ENCODE peak calls at places on chromosomes 12 and 14, in five cellular contexts. One of them, this sample, is unnamed.

GRCh38 chr12:121132601-121133481 is at the start of gene P2RX7:
- DNase-seq in HuH-7.5: no peak
- DNase-seq in cerebellar cortex: peak
- DNase-seq in HFF-Myc: peak
- DNase-seq in heart right ventricle: peak
- DNase-seq in this sample: peak

GRCh38 chr12:96237465-96238077 is 43.4 kb downstream of the ELK3 start:
- DNase-seq in heart right ventricle: peak
- DNase-seq in cerebellar cortex: peak
- DNase-seq in HuH-7.5: no peak
- DNase-seq in HFF-Myc: peak
- DNase-seq in this sample: no peak

GRCh38 chr12:82593901-82594396 is 92.8 kb upstream of the TMTC2 start:
- DNase-seq in cerebellar cortex: no peak
- DNase-seq in heart right ventricle: no peak
- DNase-seq in HFF-Myc: no peak
- DNase-seq in HuH-7.5: no peak
- DNase-seq in this sample: no peak

GRCh38 chr12:28710882-28711281 is 438.2 kb upstream of the FAR2 start:
- DNase-seq in cerebellar cortex: no peak
- DNase-seq in HuH-7.5: no peak
- DNase-seq in heart right ventricle: no peak
- DNase-seq in HFF-Myc: peak
- DNase-seq in this sample: no peak

GRCh38 chr12:87425942-87426554 is 603.2 kb downstream of the C12orf50 start:
- DNase-seq in HuH-7.5: no peak
- DNase-seq in cerebellar cortex: no peak
- DNase-seq in HFF-Myc: no peak
- DNase-seq in heart right ventricle: no peak
- DNase-seq in this sample: no peak

GRCh38 chr14:54253195-54253947 is 143.4 kb upstream of the CDKN3 start:
- DNase-seq in cerebellar cortex: no peak
- DNase-seq in HFF-Myc: peak
- DNase-seq in HuH-7.5: no peak
- DNase-seq in heart right ventricle: no peak
- DNase-seq in this sample: no peak

GRCh38 chr12:109557200-109557599 is 16.1 kb downstream of the MMAB start:
- DNase-seq in HuH-7.5: no peak
- DNase-seq in cerebellar cortex: no peak
- DNase-seq in HFF-Myc: no peak
- DNase-seq in heart right ventricle: no peak
- DNase-seq in this sample: no peak

GRCh38 chr12:57368349-57369095 is 62.3 kb downstream of the R3HDM2 start:
- DNase-seq in HFF-Myc: no peak
- DNase-seq in HuH-7.5: peak
- DNase-seq in heart right ventricle: no peak
- DNase-seq in cerebellar cortex: no peak
- DNase-seq in this sample: no peak

GRCh38 chr12:77947326-77947725 is 116.6 kb downstream of the NAV3 start:
- DNase-seq in cerebellar cortex: no peak
- DNase-seq in HuH-7.5: no peak
- DNase-seq in heart right ventricle: no peak
- DNase-seq in HFF-Myc: peak
- DNase-seq in this sample: no peak